ENCODE peak calls at places on chromosomes 5 and 9, in eight cellular contexts. R, Q, X, H, B, K, D and S are unnamed samples.

GRCh38 chr5:173001229-173001841 is 17.8 kb downstream of the ATP6V0E1 start:
- DNase-seq in R (no peak), D (no peak), Q (no peak), B (no peak), X (no peak), H (no peak), K (no peak), S (no peak)

GRCh38 chr5:14118551-14119320 is 24.4 kb upstream of the TRIO start:
- DNase-seq in K (no peak), X (no peak), B (no peak), Q (no peak), H (no peak), D (no peak), R (no peak), S (no peak)

GRCh38 chr9:88749420-88749819 is 214.4 kb downstream of the NXNL2 start:
- DNase-seq in D (no peak), B (no peak), R (no peak), Q (no peak), X (no peak), H (no peak), K (no peak), S (no peak)

GRCh38 chr5:40224421-40224820 is 455.3 kb upstream of the PTGER4 start:
- DNase-seq in R (peak; percentile 71), B (no peak), Q (no peak), H (no peak), X (no peak), K (no peak), D (no peak), S (no peak)

GRCh38 chr9:137294091-137294683 is 7.9 kb downstream of the NRARP start:
- DNase-seq in R (peak; percentile 81), K (no peak), H (peak; percentile 79), X (no peak), Q (no peak), B (no peak), D (peak; percentile 42), S (peak; percentile 79)

GRCh38 chr9:98438701-98439100 is 183.3 kb upstream of the TBC1D2 start:
- DNase-seq in H (no peak), K (no peak), B (no peak), D (no peak), R (no peak), Q (no peak), X (no peak), S (no peak)

GRCh38 chr9:11893331-11893730 is 799.9 kb upstream of the TYRP1 start:
- DNase-seq in R (no peak), X (no peak), K (no peak), Q (no peak), B (no peak), D (no peak), H (no peak), S (no peak)

GRCh38 chr9:71446499-71447411 is 321.6 kb downstream of the CEMIP2 start:
- DNase-seq in Q (peak; percentile 86), R (peak; percentile 72), H (no peak), X (peak; percentile 49), D (peak; percentile 38), K (peak; percentile 20), B (peak; percentile 84), S (peak; percentile 74)

GRCh38 chr9:101226803-101227202 is 158.0 kb downstream of the BAAT start:
- DNase-seq in X (no peak), K (no peak), Q (no peak), B (no peak), R (no peak), H (no peak), D (no peak), S (no peak)

GRCh38 chr5:178580556-178580955 is 9.6 kb downstream of the COL23A1 start:
- DNase-seq in Q (no peak), R (no peak), X (no peak), D (no peak), H (no peak), K (no peak), B (no peak), S (no peak)

GRCh38 chr5:160083501-160083900 is 35.7 kb downstream of the PWWP2A start:
- DNase-seq in R (peak; percentile 43), X (no peak), D (no peak), B (no peak), Q (no peak), H (no peak), K (no peak), S (no peak)

GRCh38 chr5:60700347-60700815 is 415 bp upstream of the DEPDC1B start:
- DNase-seq in K (peak; percentile 14), X (no peak), H (no peak), B (no peak), D (no peak), Q (no peak), R (no peak), S (peak; percentile 76)

GRCh38 chr9:124869986-124870560 is 8.1 kb downstream of the ARPC5L start:
- DNase-seq in Q (peak; percentile 54), D (peak; percentile 57), B (no peak), K (peak; percentile 77), R (peak; percentile 77), H (no peak), X (peak; percentile 68), S (peak; percentile 57)

GRCh38 chr5:153974131-153974812 is 64.4 kb downstream of the FAM114A2 start:
- DNase-seq in R (peak; percentile 75), H (peak; percentile 2), K (peak; percentile 19), D (no peak), Q (peak; percentile 30), X (no peak), B (no peak), S (peak; percentile 74)